ENCODE peak calls at places on chromosomes 4 and X, in eight cellular contexts. E is psoas muscle, D is tibial nerve, B is A549, A is body of pancreas, M is heart left ventricle, R is mammary epithelial cell, N is transverse colon. T is an unnamed sample.

GRCh38 chr4:83328486-83328885 is 6.2 kb downstream of the HPSE start:
- DNase-seq in E (no peak), D (no peak), B (no peak), A (no peak), M (no peak), R (no peak), N (no peak), T (no peak)

GRCh38 chr4:86380176-86380724 is 20.4 kb upstream of the MAPK10 start:
- DNase-seq in E (no peak), D (no peak), B (no peak), A (no peak), M (no peak), R (no peak), N (no peak), T (no peak)

GRCh38 chrX:21655901-21656586 is 2.1 kb downstream of the KLHL34 start:
- DNase-seq in E (peak; percentile 15), D (no peak), B (no peak), A (no peak), M (no peak), R (no peak), N (no peak), T (no peak)

GRCh38 chrX:69179380-69179911 is 14.2 kb upstream of the PJA1 start:
- DNase-seq in E (no peak), D (no peak), B (no peak), A (peak; percentile 21), M (no peak), R (no peak), N (no peak), T (no peak)

GRCh38 chr4:23720556-23720955 is 169.3 kb downstream of the PPARGC1A start:
- DNase-seq in E (no peak), D (no peak), B (no peak), A (no peak), M (no peak), R (no peak), N (no peak), T (no peak)

GRCh38 chrX:13373807-13374187 is 53.9 kb upstream of the ATXN3L start:
- DNase-seq in E (no peak), D (no peak), B (no peak), A (no peak), M (no peak), R (peak; percentile 70), N (no peak), T (no peak)

GRCh38 chrX:9342581-9343051 is 122.2 kb upstream of the TBL1X start:
- DNase-seq in E (peak; percentile 80), D (peak; percentile 58), B (peak; percentile 84), A (peak; percentile 78), M (peak; percentile 83), R (no peak), N (peak; percentile 85), T (peak; percentile 93)

GRCh38 chrX:66021407-66021757 is 18.5 kb downstream of the VSIG4 start:
- DNase-seq in E (no peak), D (no peak), B (no peak), A (no peak), M (no peak), R (no peak), N (no peak), T (no peak)

GRCh38 chr4:66187175-66187720 is 517.0 kb upstream of the EPHA5 start:
- DNase-seq in E (no peak), D (no peak), B (no peak), A (peak; percentile 8), M (no peak), R (no peak), N (no peak), T (no peak)

GRCh38 chr4:176638992-176639391 is 153.7 kb downstream of the VEGFC start:
- DNase-seq in E (no peak), D (no peak), B (no peak), A (no peak), M (no peak), R (peak; percentile 69), N (no peak), T (no peak)

GRCh38 chr4:108690738-108691137 is 40.3 kb downstream of the OSTC start:
- DNase-seq in E (no peak), D (no peak), B (no peak), A (no peak), M (no peak), R (no peak), N (no peak), T (no peak)

GRCh38 chr4:3179126-3179706 is 69.7 kb upstream of the MSANTD1 start:
- DNase-seq in E (no peak), D (no peak), B (no peak), A (peak; percentile 76), M (no peak), R (no peak), N (no peak), T (no peak)

GRCh38 chr4:175330236-175330635 is 412.1 kb downstream of the ADAM29 start:
- DNase-seq in E (no peak), D (no peak), B (no peak), A (no peak), M (no peak), R (no peak), N (no peak), T (no peak)

GRCh38 chrX:63658920-63659319 is 126.1 kb downstream of the ARHGEF9 start:
- DNase-seq in E (no peak), D (no peak), B (no peak), A (no peak), M (peak; percentile 15), R (no peak), N (no peak), T (peak; percentile 66)

GRCh38 chr4:148203056-148203898 is 238.9 kb downstream of the NR3C2 start:
- DNase-seq in E (no peak), D (no peak), B (no peak), A (peak; percentile 78), M (peak; percentile 52), R (no peak), N (no peak), T (no peak)

GRCh38 chr4:123102897-123103489 is 180.6 kb upstream of the NUDT6 start:
- DNase-seq in E (no peak), D (no peak), B (peak; percentile 10), A (no peak), M (no peak), R (peak; percentile 40), N (no peak), T (no peak)

GRCh38 chr4:126740687-126741086 is 892.1 kb upstream of the INTU start:
- DNase-seq in E (no peak), D (no peak), B (no peak), A (no peak), M (no peak), R (no peak), N (no peak), T (no peak)

GRCh38 chr4:752196-752861 is 46.7 kb downstream of the PCGF3 start:
- DNase-seq in E (no peak), D (no peak), B (no peak), A (no peak), M (no peak), R (no peak), N (no peak), T (no peak)

GRCh38 chr4:41069268-41069667 is 145.1 kb downstream of the APBB2 start:
- DNase-seq in E (no peak), D (no peak), B (no peak), A (no peak), M (no peak), R (no peak), N (no peak), T (no peak)

GRCh38 chr4:39518484-39518883 is 8.8 kb downstream of the UGDH start:
- DNase-seq in E (no peak), D (no peak), B (no peak), A (no peak), M (no peak), R (no peak), N (no peak), T (no peak)

GRCh38 chr4:39524420-39524957 is 2.8 kb downstream of the UGDH start:
- DNase-seq in E (no peak), D (no peak), B (no peak), A (no peak), M (no peak), R (no peak), N (no peak), T (no peak)

GRCh38 chr4:39516407-39516966 is 10.8 kb downstream of the UGDH start:
- DNase-seq in E (no peak), D (no peak), B (no peak), A (no peak), M (no peak), R (no peak), N (no peak), T (no peak)

GRCh38 chr4:39522068-39522467 is 5.2 kb downstream of the UGDH start:
- DNase-seq in E (no peak), D (no peak), B (no peak), A (no peak), M (no peak), R (no peak), N (no peak), T (no peak)

GRCh38 chr4:39521253-39521908 is 5.9 kb downstream of the UGDH start:
- DNase-seq in E (no peak), D (no peak), B (no peak), A (no peak), M (no peak), R (no peak), N (no peak), T (no peak)
- H3K4me3 ChIP-seq in E (no peak overlapping the region), D (no peak overlapping the region), B (peak overlapping the region; percentile 92), A (no peak overlapping the region), M (no peak overlapping the region), R (no peak overlapping the region), N (no peak overlapping the region), T (no peak overlapping the region)

DNA sequence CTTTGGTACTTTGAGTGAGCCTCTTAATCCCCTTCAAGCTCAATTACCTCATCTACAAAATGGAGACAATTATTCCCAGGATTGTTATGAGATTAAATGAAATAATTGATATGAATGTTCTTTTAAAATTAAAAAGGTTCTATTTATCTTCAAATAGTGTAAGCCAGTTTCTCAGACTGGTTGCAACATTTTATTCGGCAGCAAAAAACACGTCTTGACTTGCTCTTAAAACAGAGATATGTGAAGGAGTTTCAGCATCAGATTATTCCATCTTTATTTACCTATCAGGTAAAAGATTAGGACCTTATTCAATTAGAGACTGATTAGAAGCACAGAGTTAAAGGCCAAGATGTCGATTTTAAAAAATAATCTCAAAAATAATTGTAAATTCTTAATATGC is 10.5 kb downstream of the NDNF start:
- DNase-seq in E (no peak), D (no peak), B (no peak), A (no peak), M (no peak), R (no peak), N (no peak), T (no peak)
- H3K27ac ChIP-seq in E (no peak overlapping the region), D (no peak overlapping the region), B (no peak overlapping the region), A (no peak overlapping the region), M (no peak overlapping the region), R (no peak overlapping the region), N (no peak overlapping the region), T (no peak overlapping the region)

DNA sequence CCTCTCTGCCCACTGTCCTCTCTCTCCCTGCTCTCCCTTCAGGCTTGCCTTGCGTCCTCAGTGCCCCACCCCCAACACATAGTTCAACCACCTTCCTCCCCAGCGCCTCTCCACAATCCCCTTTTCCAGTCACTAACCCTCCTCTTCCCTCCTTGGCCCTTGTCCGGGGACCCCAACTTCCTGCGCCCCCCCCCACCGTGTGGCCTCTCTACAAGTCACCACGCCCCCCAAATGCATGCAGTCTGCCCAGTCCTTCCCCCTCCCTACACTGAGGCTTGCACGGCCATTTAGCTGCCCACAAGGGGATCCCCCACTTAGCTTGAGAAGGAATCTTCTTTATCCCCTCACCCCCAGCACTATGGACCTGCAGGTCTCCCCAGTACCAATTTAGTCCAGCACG is 569 bp downstream of the CXCR3 start:
- DNase-seq in E (no peak), D (no peak), B (no peak), A (no peak), M (no peak), R (no peak), N (peak; percentile 30), T (no peak)
- H3K4me3 ChIP-seq in E (no peak overlapping the region), D (no peak overlapping the region), B (no peak overlapping the region), A (no peak overlapping the region), M (no peak overlapping the region), R (no peak overlapping the region), N (no peak overlapping the region), T (no peak overlapping the region)

GRCh38 chr4:118352843-118353373 is at the start of gene PRSS12:
- DNase-seq in E (peak; percentile 60), D (no peak), B (peak; percentile 47), A (peak; percentile 89), M (peak; percentile 39), R (peak; percentile 82), N (peak; percentile 85), T (peak; percentile 67)
- H3K27ac ChIP-seq in E (no peak within 1 kb of the TSS), D (no peak within 1 kb of the TSS), B (peak within 1 kb of the TSS; percentile 51), A (peak within 1 kb of the TSS; percentile 70), M (no peak within 1 kb of the TSS), R (peak within 1 kb of the TSS; percentile 41), N (peak within 1 kb of the TSS; percentile 82), T (no peak within 1 kb of the TSS)